ENCODE peak calls at places on chromosome 21, in eight cellular contexts. U is GM12865, M is GM06990, Y is mucosa of descending colon, L is foreskin fibroblast, Q is GM13977, F is lower leg skin, P is progenitor cell of endocrine pancreas. R is an unnamed sample.

GRCh38 chr21:36350282-36350910 is 30.4 kb downstream of the MORC3 start:
- DNase-seq in U (no peak), M (no peak), Y (no peak), L (peak; percentile 23), Q (no peak), F (no peak), P (no peak), R (no peak)

GRCh38 chr21:45456014-45456835 is 51.3 kb downstream of the COL18A1 start:
- DNase-seq in U (no peak), M (no peak), Y (peak; percentile 19), L (no peak), Q (no peak), F (no peak), P (no peak), R (no peak)

GRCh38 chr21:16211339-16212303 is 481.8 kb downstream of the USP25 start:
- DNase-seq in U (no peak), M (no peak), Y (no peak), L (peak; percentile 31), Q (no peak), F (no peak), P (no peak), R (no peak)

GRCh38 chr21:34553199-34553952 is 41.4 kb upstream of the KCNE1 start:
- DNase-seq in U (no peak), M (no peak), Y (no peak), L (peak; percentile 71), Q (no peak), F (no peak), P (no peak), R (no peak)

GRCh38 chr21:39610705-39611104 is 2.0 kb upstream of the B3GALT5 start:
- DNase-seq in U (no peak), M (no peak), Y (no peak), L (no peak), Q (no peak), F (no peak), P (no peak), R (no peak)

GRCh38 chr21:35573472-35574389 is 486.6 kb downstream of the SETD4 start:
- DNase-seq in U (no peak), M (no peak), Y (no peak), L (no peak), Q (no peak), F (no peak), P (no peak), R (no peak)

GRCh38 chr21:45050361-45050785 is 24.0 kb upstream of the ADARB1 start:
- DNase-seq in U (no peak), M (no peak), Y (no peak), L (no peak), Q (no peak), F (no peak), P (no peak), R (no peak)

GRCh38 chr21:40169971-40170370 is 302.7 kb downstream of the PCP4 start:
- DNase-seq in U (no peak), M (no peak), Y (no peak), L (no peak), Q (no peak), F (no peak), P (no peak), R (no peak)

GRCh38 chr21:35026617-35027557 is 22.2 kb downstream of the RUNX1 start:
- DNase-seq in U (peak; percentile 74), M (peak; percentile 88), Y (peak; percentile 78), L (no peak), Q (peak; percentile 55), F (peak; percentile 92), P (no peak), R (peak; percentile 65)

GRCh38 chr21:45838636-45839035 is 142.9 kb upstream of the COL6A1 start:
- DNase-seq in U (no peak), M (no peak), Y (no peak), L (no peak), Q (no peak), F (no peak), P (no peak), R (no peak)

GRCh38 chr21:44614161-44614631 is 2.3 kb downstream of the KRTAP10-8 start:
- DNase-seq in U (no peak), M (no peak), Y (no peak), L (no peak), Q (no peak), F (no peak), P (no peak), R (no peak)

GRCh38 chr21:36113647-36114428 is 21.0 kb upstream of the CBR3 start:
- DNase-seq in U (peak; percentile 24), M (no peak), Y (peak; percentile 93), L (no peak), Q (no peak), F (no peak), P (no peak), R (no peak)

GRCh38 chr21:17441370-17441769 is 71.5 kb upstream of the CXADR start:
- DNase-seq in U (no peak), M (no peak), Y (peak; percentile 55), L (no peak), Q (no peak), F (no peak), P (no peak), R (no peak)

GRCh38 chr21:31084689-31085088 is 46.4 kb upstream of the KRTAP19-8 start:
- DNase-seq in U (no peak), M (no peak), Y (no peak), L (no peak), Q (no peak), F (no peak), P (no peak), R (no peak)

GRCh38 chr21:16004121-16004520 is 274.3 kb downstream of the USP25 start:
- DNase-seq in U (no peak), M (no peak), Y (no peak), L (no peak), Q (no peak), F (no peak), P (no peak), R (no peak)

GRCh38 chr21:34882719-34883131 is 166.4 kb downstream of the RUNX1 start:
- DNase-seq in U (peak; percentile 27), M (no peak), Y (no peak), L (no peak), Q (peak; percentile 43), F (no peak), P (no peak), R (peak; percentile 47)

GRCh38 chr21:17554619-17555472 is 42.0 kb downstream of the CXADR start:
- DNase-seq in U (no peak), M (no peak), Y (no peak), L (peak; percentile 6), Q (no peak), F (no peak), P (no peak), R (peak; percentile 21)

GRCh38 chr21:28943631-28944030 is 49.0 kb downstream of the LTN1 start:
- DNase-seq in U (no peak), M (no peak), Y (no peak), L (peak; percentile 37), Q (no peak), F (no peak), P (no peak), R (no peak)

GRCh38 chr21:31557956-31558838 is 101.3 kb upstream of the SOD1 start:
- DNase-seq in U (no peak), M (peak; percentile 22), Y (peak; percentile 33), L (no peak), Q (no peak), F (peak; percentile 87), P (peak; percentile 18), R (peak; percentile 46)

GRCh38 chr21:46081022-46081861 is 16.7 kb upstream of the COL6A2 start:
- DNase-seq in U (no peak), M (no peak), Y (no peak), L (no peak), Q (no peak), F (peak; percentile 85), P (peak; percentile 8), R (no peak)

GRCh38 chr21:44311108-44311507 is 11.3 kb downstream of the PFKL start:
- DNase-seq in U (no peak), M (no peak), Y (no peak), L (no peak), Q (no peak), F (no peak), P (no peak), R (no peak)

GRCh38 chr21:45898781-45899180 is 82.8 kb upstream of the COL6A1 start:
- DNase-seq in U (no peak), M (no peak), Y (no peak), L (no peak), Q (no peak), F (no peak), P (no peak), R (no peak)

GRCh38 chr21:44365251-44365966 is 12.0 kb downstream of the TRPM2 start:
- DNase-seq in U (no peak), M (no peak), Y (no peak), L (no peak), Q (peak; percentile 11), F (peak; percentile 68), P (no peak), R (no peak)

GRCh38 chr21:37532868-37533780 is 166.6 kb downstream of the DYRK1A start:
- DNase-seq in U (peak; percentile 68), M (peak; percentile 66), Y (no peak), L (no peak), Q (peak; percentile 32), F (no peak), P (no peak), R (peak; percentile 38)
- TF ChIP-seq CTCF in U (peak; percentile 34), M (peak; percentile 53), Y (no peak), L (no peak), Q (no peak), F (no peak), P (no peak), R (no peak)

GRCh38 chr21:41662761-41663160 is 104.1 kb downstream of the RIPK4 start:
- DNase-seq in U (no peak), M (no peak), Y (no peak), L (no peak), Q (no peak), F (peak; percentile 79), P (no peak), R (no peak)

GRCh38 chr21:41662161-41662560 is 104.7 kb downstream of the RIPK4 start:
- DNase-seq in U (no peak), M (no peak), Y (no peak), L (no peak), Q (no peak), F (peak; percentile 81), P (no peak), R (no peak)

GRCh38 chr21:41660748-41661147 is 106.1 kb downstream of the RIPK4 start:
- DNase-seq in U (no peak), M (no peak), Y (no peak), L (no peak), Q (no peak), F (peak; percentile 82), P (no peak), R (no peak)

GRCh38 chr21:41658321-41658720 is 108.5 kb downstream of the RIPK4 start:
- DNase-seq in U (no peak), M (no peak), Y (no peak), L (no peak), Q (no peak), F (peak; percentile 60), P (no peak), R (no peak)

GRCh38 chr21:41659791-41660560 is 106.9 kb downstream of the RIPK4 start:
- DNase-seq in U (no peak), M (no peak), Y (no peak), L (no peak), Q (no peak), F (peak; percentile 85), P (no peak), R (no peak)
- TF ChIP-seq CTCF in U (no peak), M (peak; percentile 5), Y (no peak), L (no peak), Q (no peak), F (no peak), P (no peak), R (no peak)

GRCh38 chr21:24671901-24672300 is 935.4 kb downstream of the MRPL39 start:
- DNase-seq in U (no peak), M (no peak), Y (no peak), L (no peak), Q (no peak), F (no peak), P (no peak), R (no peak)
- TF ChIP-seq CTCF in U (no peak), M (no peak), Y (no peak), L (no peak), Q (no peak), F (no peak), P (no peak), R (no peak)

GRCh38 chr21:20443558-20444155 is 554.6 kb upstream of the NCAM2 start:
- DNase-seq in U (peak; percentile 6), M (no peak), Y (no peak), L (no peak), Q (no peak), F (no peak), P (no peak), R (no peak)
- TF ChIP-seq CTCF in U (peak; percentile 46), M (peak; percentile 31), Y (no peak), L (no peak), Q (peak; percentile 38), F (no peak), P (peak; percentile 86), R (no peak)

R was measured in GM20000.